ENCODE peak calls at places on chromosome 7, in four cellular contexts. L, D, T and G are unnamed samples. For H3K36me3, the result is how much of the 10 kb centered on the place peaks cover.

GRCh38 chr7:6436385-6436685 is 11.4 kb downstream of the DAGLB start:
- DNase-seq in L (no peak), D (no peak), T (no peak), G (no peak)

GRCh38 chr7:122885583-122886356 is 490 bp downstream of the CADPS2 start:
- DNase-seq in L (peak), D (no peak), T (peak), G (peak)

GRCh38 chr7:14424675-14425074 is 435.2 kb upstream of the ETV1 start:
- DNase-seq in L (no peak), D (no peak), T (no peak), G (no peak)

GRCh38 chr7:128841171-128841690 is 11.0 kb downstream of the FLNC start:
- DNase-seq in L (peak), D (no peak), T (no peak), G (no peak)

GRCh38 chr7:14691597-14692203 is 210.9 kb downstream of the DGKB start:
- DNase-seq in L (no peak), D (peak), T (peak), G (peak)

GRCh38 chr7:77771901-77772300 is 26.3 kb downstream of the TMEM60 start:
- DNase-seq in L (no peak), D (no peak), T (no peak), G (no peak)

GRCh38 chr7:45197461-45197860 is 39.9 kb downstream of the RAMP3 start:
- DNase-seq in L (no peak), D (no peak), T (no peak), G (no peak)

GRCh38 chr7:25134360-25135010 is 9.4 kb upstream of the CYCS start:
- DNase-seq in L (no peak), D (peak), T (no peak), G (no peak)

GRCh38 chr7:88337556-88337955 is 30.9 kb upstream of the STEAP4 start:
- DNase-seq in L (no peak), D (peak), T (peak), G (peak)

DNA sequence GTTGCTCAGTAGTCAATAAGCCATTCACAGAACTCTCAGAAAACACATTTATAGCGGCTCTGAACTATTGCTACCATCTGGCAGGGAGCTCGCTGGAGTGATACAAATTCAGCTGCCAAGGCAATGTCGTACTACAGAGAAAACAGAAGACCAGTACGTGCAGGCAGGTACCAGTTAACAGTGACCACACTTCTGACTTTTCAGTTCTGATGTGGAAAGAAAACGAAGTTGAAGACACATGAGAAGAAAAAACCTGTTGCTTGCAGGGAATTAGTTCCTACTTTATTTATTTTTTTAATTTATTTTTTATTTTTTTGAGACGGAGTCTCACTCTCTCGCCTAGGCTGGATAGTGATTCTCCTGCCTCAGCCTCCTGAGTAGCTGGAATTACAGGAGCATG is 73.7 kb upstream of the ATP6V0A4 start:
- DNase-seq in L (no peak), D (no peak), T (no peak), G (no peak)
- H3K36me3 ChIP-seq in L (under half), D (under half), T (under half), G (under half)

GRCh38 chr7:51102828-51103227 is 213.8 kb downstream of the COBL start:
- DNase-seq in L (no peak), D (no peak), T (no peak), G (no peak)
- H3K4me3 ChIP-seq in L (no peak), D (no peak), T (no peak), G (no peak)

GRCh38 chr7:47474211-47474936 is 107.5 kb downstream of the TNS3 start:
- DNase-seq in L (no peak), D (peak), T (no peak), G (no peak)

GRCh38 chr7:47475880-47476227 is 106.1 kb downstream of the TNS3 start:
- DNase-seq in L (no peak), D (no peak), T (no peak), G (no peak)

GRCh38 chr7:47477191-47478016 is 104.5 kb downstream of the TNS3 start:
- DNase-seq in L (no peak), D (no peak), T (no peak), G (no peak)

GRCh38 chr7:47473499-47474210 is 108.3 kb downstream of the TNS3 start:
- DNase-seq in L (no peak), D (peak), T (no peak), G (no peak)

DNA sequence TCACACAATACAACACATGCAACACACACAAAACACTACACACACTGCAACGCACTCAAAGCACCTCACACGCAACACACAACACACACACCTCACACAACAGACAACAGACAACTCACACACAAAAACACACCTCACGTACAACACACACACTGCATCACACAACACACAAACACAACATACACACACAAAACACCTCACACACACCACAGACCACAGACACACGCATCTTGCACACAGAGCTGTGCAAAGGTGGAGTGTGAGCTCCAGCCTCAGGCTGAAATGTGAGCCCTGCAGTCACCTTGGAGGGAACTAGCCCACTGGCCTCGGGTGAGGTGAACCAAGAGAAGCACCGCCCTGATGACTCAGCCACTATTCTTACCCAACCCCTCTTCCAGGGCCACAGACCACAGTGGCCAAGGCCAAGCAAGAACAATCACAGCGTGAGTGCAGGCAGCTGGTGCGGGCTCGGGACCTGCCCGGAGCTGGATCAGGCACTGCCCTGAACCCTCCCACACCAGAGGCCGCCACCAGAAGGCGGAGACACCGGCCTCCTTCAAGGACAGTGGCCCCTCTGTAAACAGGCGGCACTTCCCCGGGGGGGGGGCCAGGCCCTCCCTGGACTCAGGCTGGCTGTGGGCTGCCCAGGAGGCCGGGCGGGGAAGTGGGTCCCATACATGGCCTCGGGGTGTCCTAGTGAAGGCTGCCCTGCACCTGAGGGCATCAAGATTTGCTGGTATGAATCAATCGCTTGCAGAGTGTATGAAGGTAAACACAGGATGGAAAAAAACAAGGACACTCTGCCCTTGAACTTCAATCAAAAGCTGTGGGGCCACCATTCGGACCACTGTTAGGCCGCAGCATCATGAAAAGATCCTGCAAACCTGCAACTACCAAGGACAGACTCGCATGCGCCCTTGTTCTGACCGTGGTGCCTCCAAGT is 106.7 kb downstream of the TNS3 start:
- DNase-seq in L (peak), D (peak), T (peak), G (peak)
- H3K36me3 ChIP-seq in L (under half), D (under half), T (under half), G (under half)

DNA sequence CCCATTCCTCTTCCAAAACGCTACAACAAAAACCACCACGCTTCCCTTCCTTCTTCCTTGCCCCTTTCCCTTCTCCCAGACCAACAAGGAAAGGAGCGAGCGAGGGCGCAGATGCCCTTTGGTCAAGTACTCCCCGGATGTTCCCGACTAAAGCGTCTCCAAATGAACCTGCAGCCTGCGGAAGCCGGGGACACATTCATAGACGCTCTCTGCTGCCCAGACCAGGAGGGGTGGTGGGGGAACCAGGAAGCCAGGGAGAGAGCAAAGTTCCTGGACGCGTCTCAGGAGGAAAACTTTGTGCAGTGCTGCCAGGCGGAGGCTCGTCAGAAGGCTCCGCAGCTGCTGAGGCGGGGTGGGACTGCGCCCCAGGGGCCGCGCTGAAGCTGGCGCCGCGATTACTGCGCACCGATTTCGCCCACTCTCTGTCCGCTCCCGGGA is 754 bp downstream of the SEMA3D start:
- DNase-seq in L (peak), D (peak), T (peak), G (peak)
- H3K4me3 ChIP-seq in L (peak), D (peak), T (peak), G (peak)

DNA sequence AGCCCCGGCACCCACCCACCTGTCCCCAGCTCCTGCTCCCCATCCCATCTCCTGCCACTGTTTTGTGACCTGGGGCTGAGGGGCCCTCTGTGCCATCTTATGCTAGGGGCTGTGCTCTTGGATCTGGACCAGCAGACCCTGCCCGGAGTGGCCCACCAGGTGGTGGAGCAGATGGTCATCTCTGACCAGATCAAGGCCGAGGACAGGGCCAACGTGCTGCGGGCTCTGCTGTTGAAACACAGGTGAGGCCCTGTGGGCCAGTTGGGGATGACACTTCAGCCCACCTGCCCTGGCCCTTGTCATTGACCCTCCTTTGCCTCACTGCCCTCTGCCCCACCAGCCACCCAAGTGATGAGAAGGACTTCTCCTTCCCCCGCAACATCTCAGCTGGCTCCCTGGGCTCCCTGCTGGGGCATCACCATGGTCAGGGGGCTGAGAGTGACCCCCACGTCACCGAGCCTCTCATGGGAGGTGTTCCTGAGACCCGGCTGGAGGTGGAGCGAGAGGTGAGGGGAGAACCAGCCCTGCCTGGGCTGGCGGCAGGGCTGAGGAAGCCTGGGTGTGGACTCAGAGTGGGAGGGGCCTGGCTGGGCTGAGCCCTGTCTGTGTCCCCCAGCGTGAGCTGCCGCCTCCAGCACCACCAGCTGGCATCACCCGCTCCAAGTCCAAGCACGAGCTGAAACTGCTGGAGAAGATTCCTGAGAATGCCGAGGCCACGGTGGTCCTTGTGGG is 10.6 kb downstream of the FASTK start:
- DNase-seq in L (no peak), D (no peak), T (no peak), G (no peak)
- H3K36me3 ChIP-seq in L (half or more), D (half or more), T (under half), G (under half)

GRCh38 chr7:100887186-100887954 is 2.1 kb downstream of the UFSP1 start:
- DNase-seq in L (no peak), D (no peak), T (no peak), G (no peak)
- H3K4me3 ChIP-seq in L (no peak), D (no peak), T (no peak), G (no peak)

GRCh38 chr7:844043-844442 is 11.8 kb downstream of the SUN1 start:
- DNase-seq in L (no peak), D (no peak), T (no peak), G (no peak)

GRCh38 chr7:844514-844913 is 12.2 kb downstream of the SUN1 start:
- DNase-seq in L (no peak), D (no peak), T (no peak), G (no peak)

GRCh38 chr7:841943-842342 is 9.7 kb downstream of the SUN1 start:
- DNase-seq in L (no peak), D (no peak), T (no peak), G (no peak)

GRCh38 chr7:842436-843031 is 10.3 kb downstream of the SUN1 start:
- DNase-seq in L (no peak), D (no peak), T (no peak), G (no peak)

DNA sequence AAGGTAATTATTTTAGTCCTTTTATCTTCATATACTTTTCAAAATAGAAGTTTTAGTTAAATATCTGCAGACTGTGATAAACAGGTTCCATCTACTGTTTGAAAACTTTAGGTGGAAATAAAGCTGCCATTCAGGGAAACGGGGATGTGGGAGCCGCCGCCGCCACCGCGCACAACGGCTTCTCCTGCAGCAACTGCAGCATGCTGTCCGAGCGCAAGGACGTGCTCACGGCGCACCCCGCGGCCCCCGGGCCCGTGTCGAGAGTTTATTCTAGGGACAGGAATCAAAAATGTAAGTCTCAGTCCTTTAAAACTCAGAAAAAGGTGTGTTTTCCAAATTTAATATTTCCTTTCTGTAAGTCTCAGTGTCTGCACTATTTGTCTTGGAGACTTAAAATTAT is 11.0 kb downstream of the SUN1 start:
- DNase-seq in L (no peak), D (no peak), T (no peak), G (no peak)
- H3K36me3 ChIP-seq in L (under half), D (under half), T (under half), G (half or more)

DNA sequence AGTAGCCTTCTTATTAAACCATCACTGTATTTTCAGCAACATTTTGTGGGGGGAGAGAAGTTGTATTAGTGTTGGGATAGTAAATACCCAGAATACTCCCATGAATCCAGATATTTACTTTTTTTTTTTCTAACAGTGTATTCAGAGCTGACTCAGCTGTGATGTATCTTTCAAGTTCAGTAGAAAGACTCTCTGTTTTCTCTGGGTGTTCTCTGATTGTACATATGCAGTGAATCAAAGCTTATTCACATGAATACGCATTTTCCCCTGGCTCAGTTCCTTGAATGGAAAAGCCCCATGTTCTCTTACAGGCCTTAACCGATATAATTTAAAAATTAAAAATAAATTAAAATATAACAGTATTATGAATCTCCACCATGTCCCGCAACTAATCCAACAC is 1.3 kb downstream of the TFPI2 start:
- DNase-seq in L (no peak), D (peak), T (peak), G (no peak)
- H3K4me3 ChIP-seq in L (no peak), D (peak), T (no peak), G (no peak)

GRCh38 chr7:54743580-54743979 is 15.4 kb downstream of the SEC61G start:
- DNase-seq in L (no peak), D (peak), T (no peak), G (no peak)

GRCh38 chr7:54747234-54747633 is 11.8 kb downstream of the SEC61G start:
- DNase-seq in L (no peak), D (no peak), T (no peak), G (no peak)

DNA sequence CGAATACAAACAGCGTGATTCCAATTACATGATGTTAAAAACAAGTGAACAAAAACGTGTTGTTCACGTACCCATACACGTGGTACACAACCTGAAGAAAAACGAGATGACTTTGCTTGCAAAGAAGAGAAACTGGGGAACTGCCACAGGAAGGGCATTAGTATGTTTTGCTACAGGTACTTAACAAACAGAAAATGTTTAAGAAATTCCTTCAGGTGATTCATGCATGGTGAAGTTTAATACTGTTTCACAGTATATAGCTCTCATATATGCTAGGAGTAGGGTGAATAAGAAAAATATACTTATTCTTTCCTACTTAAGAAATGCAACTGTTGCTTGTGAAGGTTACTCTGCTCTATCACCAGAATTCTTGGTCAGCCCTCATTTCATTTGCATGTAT is 9.8 kb downstream of the SEC61G start:
- DNase-seq in L (no peak), D (no peak), T (no peak), G (no peak)
- H3K36me3 ChIP-seq in L (half or more), D (under half), T (under half), G (half or more)